ENCODE peak calls at places on chromosomes 16 and 17, in four cellular contexts. H is HCT116, C is HepG2, N is GM12878. M is an unnamed sample.

GRCh38 chr17:50059759-50060273 is 3.9 kb downstream of the ITGA3 start:
- DNase-seq in H (no peak), C (no peak), N (no peak), M (no peak)

GRCh38 chr17:70138309-70138865 is 30.9 kb upstream of the KCNJ2 start:
- DNase-seq in H (no peak), C (no peak), N (no peak), M (no peak)

GRCh38 chr17:17300624-17301568 is 2.3 kb upstream of the NT5M start:
- DNase-seq in H (no peak), C (no peak), N (no peak), M (peak; percentile 87)

GRCh38 chr17:38585056-38585804 is 20.5 kb downstream of the SRCIN1 start:
- DNase-seq in H (no peak), C (peak; percentile 33), N (no peak), M (peak; percentile 61)

GRCh38 chr17:6532441-6532885 is 23.9 kb downstream of the PITPNM3 start:
- DNase-seq in H (no peak), C (no peak), N (no peak), M (no peak)

GRCh38 chr17:38613981-38614779 is 8.4 kb upstream of the SRCIN1 start:
- DNase-seq in H (no peak), C (peak; percentile 100), N (no peak), M (no peak)

GRCh38 chr16:58236231-58236690 is 38.4 kb upstream of the CSNK2A2 start:
- DNase-seq in H (peak; percentile 57), C (peak; percentile 58), N (no peak), M (peak; percentile 90)

GRCh38 chr16:87847785-87848675 is 21.3 kb downstream of the SLC7A5 start:
- DNase-seq in H (no peak), C (peak; percentile 99), N (no peak), M (no peak)

GRCh38 chr16:22736791-22737190 is 77.2 kb upstream of the HS3ST2 start:
- DNase-seq in H (no peak), C (no peak), N (no peak), M (no peak)

GRCh38 chr17:68399638-68400403 is 57.5 kb downstream of the WIPI1 start:
- DNase-seq in H (no peak), C (no peak), N (no peak), M (no peak)

GRCh38 chr16:57675752-57676623 is 7.9 kb downstream of the ADGRG3 start:
- DNase-seq in H (no peak), C (no peak), N (no peak), M (peak; percentile 13)

GRCh38 chr17:11296994-11297393 is 56.0 kb downstream of the SHISA6 start:
- DNase-seq in H (no peak), C (peak; percentile 10), N (no peak), M (no peak)

GRCh38 chr17:265726-266125 is 84.3 kb upstream of the DOC2B start:
- DNase-seq in H (no peak), C (no peak), N (no peak), M (no peak)

GRCh38 chr16:804193-805048 is 3.9 kb upstream of the GNG13 start:
- DNase-seq in H (no peak), C (no peak), N (no peak), M (no peak)

GRCh38 chr16:74691093-74691855 is 9.4 kb downstream of the MLKL start:
- DNase-seq in H (no peak), C (no peak), N (no peak), M (no peak)

GRCh38 chr17:2631211-2631610 is 37.8 kb downstream of the PAFAH1B1 start:
- DNase-seq in H (no peak), C (no peak), N (no peak), M (no peak)

GRCh38 chr17:3672571-3672970 is 4.0 kb downstream of the EMC6 start:
- DNase-seq in H (no peak), C (no peak), N (no peak), M (no peak)

GRCh38 chr17:57975044-57975443 is 13.0 kb downstream of the VEZF1 start:
- DNase-seq in H (no peak), C (peak; percentile 60), N (no peak), M (no peak)

GRCh38 chr17:82582709-82583108 is 63.2 kb downstream of the FOXK2 start:
- DNase-seq in H (no peak), C (no peak), N (no peak), M (no peak)

GRCh38 chr17:82577300-82577699 is 57.8 kb downstream of the FOXK2 start:
- DNase-seq in H (no peak), C (no peak), N (no peak), M (no peak)

GRCh38 chr17:82583720-82584234 is 64.2 kb downstream of the FOXK2 start:
- DNase-seq in H (no peak), C (no peak), N (no peak), M (no peak)

GRCh38 chr17:82586576-82587233 is 61.5 kb downstream of the WDR45B start:
- DNase-seq in H (no peak), C (no peak), N (no peak), M (no peak)

DNA sequence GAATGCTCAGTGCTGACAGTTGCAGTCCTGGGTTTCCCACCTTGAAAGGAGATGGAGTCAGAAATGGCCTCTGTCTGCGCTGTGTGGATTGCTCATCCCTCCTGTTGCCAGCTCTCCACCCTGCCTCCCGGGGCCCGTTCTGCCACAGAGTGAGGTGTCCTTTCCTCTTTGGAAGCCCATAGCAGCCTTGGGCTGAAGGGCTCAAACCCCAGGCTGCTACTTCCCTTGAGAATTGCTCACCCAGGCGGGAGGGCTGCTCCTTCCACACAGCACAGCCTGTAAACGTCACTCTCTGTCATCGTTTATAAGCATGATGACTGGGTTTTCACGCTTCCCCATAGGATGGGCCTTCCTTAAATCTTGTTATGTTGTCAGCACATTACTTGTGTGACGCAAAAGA is 62.7 kb downstream of the FOXK2 start:
- DNase-seq in H (no peak), C (no peak), N (no peak), M (no peak)
- TF ChIP-seq SP1 in H (no peak), C (no peak), N (no peak), M (no peak)

DNA sequence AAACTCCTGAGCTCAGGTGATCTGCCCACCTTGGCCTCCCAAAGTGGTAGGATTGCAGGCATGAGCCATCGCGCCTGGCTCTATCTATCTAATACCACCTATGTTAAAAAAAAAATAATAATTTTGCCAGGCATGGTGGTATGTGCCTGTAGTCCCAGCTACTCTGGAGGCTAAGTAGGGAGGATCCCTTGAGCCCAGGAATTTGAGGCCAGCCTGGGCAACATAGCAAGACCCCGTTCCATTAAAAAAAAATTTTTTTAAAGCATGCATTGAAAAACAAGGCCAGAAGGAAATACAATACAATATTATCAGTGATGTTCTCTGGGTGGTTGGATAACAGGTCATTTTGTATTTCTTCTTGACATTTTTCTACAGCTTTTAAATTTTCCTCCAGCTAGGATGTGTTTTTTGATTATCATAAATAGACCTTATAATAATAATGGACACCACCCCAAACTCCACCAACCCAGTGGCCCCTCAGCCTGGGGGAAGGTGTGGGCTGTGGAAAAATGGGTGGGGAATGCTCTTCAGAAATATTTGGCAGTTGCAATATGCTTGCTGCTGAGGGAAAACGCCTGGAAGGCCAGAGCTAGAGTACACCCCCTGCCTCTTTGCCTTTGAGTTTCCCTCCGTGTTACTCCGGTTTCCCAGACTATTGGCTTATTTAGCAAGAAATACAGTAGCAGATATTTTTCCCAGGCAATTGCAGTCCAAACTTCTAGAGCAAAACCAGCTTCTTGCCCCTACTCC is 45.4 kb upstream of the HELZ start:
- DNase-seq in H (no peak), C (no peak), N (no peak), M (no peak)
- H2AFZ ChIP-seq in H (no peak overlapping the region), C (no peak overlapping the region), N (no peak overlapping the region), M (no peak overlapping the region)

GRCh38 chr17:15350777-15351486 is 9.5 kb upstream of the TEKT3 start:
- DNase-seq in H (no peak), C (no peak), N (no peak), M (no peak)

GRCh38 chr17:15354256-15354655 is 12.9 kb upstream of the TEKT3 start:
- DNase-seq in H (no peak), C (peak; percentile 47), N (no peak), M (no peak)

GRCh38 chr17:15349119-15349518 is 7.7 kb upstream of the TEKT3 start:
- DNase-seq in H (no peak), C (no peak), N (no peak), M (no peak)

GRCh38 chr17:15351487-15351840 is 10.1 kb upstream of the TEKT3 start:
- DNase-seq in H (no peak), C (no peak), N (no peak), M (no peak)

GRCh38 chr17:15351925-15352324 is 10.5 kb upstream of the TEKT3 start:
- DNase-seq in H (no peak), C (no peak), N (no peak), M (no peak)
- TF ChIP-seq SRF in H (no peak), C (no peak), N (no peak), M (no peak)

GRCh38 chr16:12201863-12202262 is 225.3 kb downstream of the SNX29 start:
- DNase-seq in H (no peak), C (no peak), N (no peak), M (no peak)
- TF ChIP-seq SP1 in H (no peak), C (no peak), N (no peak), M (no peak)

GRCh38 chr16:2151188-2152091 is 3.0 kb downstream of the RAB26 start:
- DNase-seq in H (no peak), C (no peak), N (no peak), M (peak; percentile 73)

GRCh38 chr16:2149630-2150417 is 1.4 kb downstream of the RAB26 start:
- DNase-seq in H (no peak), C (peak; percentile 42), N (no peak), M (peak; percentile 82)

GRCh38 chr16:2152695-2153506 is 2.7 kb upstream of the TRAF7 start:
- DNase-seq in H (no peak), C (peak; percentile 38), N (no peak), M (no peak)

GRCh38 chr16:2148714-2149629 is 547 bp downstream of the RAB26 start:
- DNase-seq in H (no peak), C (no peak), N (no peak), M (peak; percentile 70)

DNA sequence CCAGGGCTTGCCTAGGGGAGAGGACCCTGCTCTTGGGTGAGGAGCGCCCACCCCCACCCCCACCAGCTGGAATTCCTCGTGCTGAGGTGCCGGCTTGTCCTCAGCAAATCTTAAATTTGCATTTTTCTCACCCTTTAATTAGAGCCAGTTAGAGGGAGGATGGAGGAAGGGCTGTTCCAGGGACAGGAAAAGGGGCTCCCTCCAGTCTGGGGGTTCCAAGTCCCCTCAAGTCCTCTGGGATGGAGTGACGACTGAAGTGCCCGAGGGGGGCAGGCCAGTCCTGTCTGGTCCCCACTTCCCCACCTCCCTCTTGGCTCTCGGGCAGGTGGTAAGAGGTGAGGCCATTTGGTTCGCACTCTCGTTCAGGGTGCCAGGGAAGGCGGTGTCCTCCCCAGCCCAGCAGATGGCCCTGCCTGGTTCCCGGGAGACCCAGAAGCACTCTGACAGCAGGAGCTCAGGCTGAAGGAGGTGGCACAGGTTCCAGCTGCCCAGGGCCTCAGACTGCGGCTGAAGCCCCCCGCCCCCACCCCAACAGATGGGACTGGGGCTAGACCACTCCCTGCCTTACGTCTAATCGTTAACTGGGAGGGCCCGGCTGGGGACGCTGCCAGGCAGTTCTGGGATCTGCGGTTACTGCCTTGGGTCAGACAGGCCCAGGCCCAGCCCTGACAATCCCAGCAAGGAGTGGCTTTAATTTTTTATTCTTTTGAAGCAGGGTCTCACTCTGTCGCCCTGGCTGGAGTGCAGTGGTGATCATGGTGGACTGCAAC is 2.2 kb downstream of the RAB26 start:
- DNase-seq in H (no peak), C (peak; percentile 68), N (no peak), M (peak; percentile 80)
- H2AFZ ChIP-seq in H (no peak overlapping the region), C (no peak overlapping the region), N (no peak overlapping the region), M (no peak overlapping the region)

M was measured in H1.